ENCODE peak calls at places on chromosome 5, in four cellular contexts. Y, X, Q and J are unnamed samples.

GRCh38 chr5:1517838-1518237 is 5.9 kb downstream of the LPCAT1 start:
- DNase-seq in Q (no peak), Y (no peak), X (no peak), J (no peak)

GRCh38 chr5:150261231-150261630 is 28.3 kb downstream of the CAMK2A start:
- DNase-seq in Q (no peak), X (no peak), Y (peak), J (no peak)

GRCh38 chr5:32308951-32309350 is 3.8 kb downstream of the MTMR12 start:
- DNase-seq in Y (no peak), Q (no peak), X (no peak), J (no peak)

GRCh38 chr5:174053891-174054290 is 8.4 kb downstream of the NSG2 start:
- DNase-seq in X (no peak), Q (no peak), Y (no peak), J (no peak)

GRCh38 chr5:86979801-86980510 is 287.7 kb upstream of the RASA1 start:
- DNase-seq in Q (no peak), X (no peak), Y (peak), J (no peak)

GRCh38 chr5:68433921-68434879 is 218.6 kb downstream of the PIK3R1 start:
- DNase-seq in Q (peak), X (peak), Y (peak), J (peak)

GRCh38 chr5:174078416-174078815 is 32.9 kb downstream of the NSG2 start:
- DNase-seq in Y (peak), X (no peak), Q (no peak), J (no peak)

GRCh38 chr5:172274951-172275753 is 8.4 kb downstream of the UBTD2 start:
- DNase-seq in X (peak), Q (no peak), Y (no peak), J (no peak)

GRCh38 chr5:61995486-61995885 is 310.5 kb upstream of the KIF2A start:
- DNase-seq in X (no peak), Y (no peak), Q (no peak), J (no peak)

GRCh38 chr5:151040211-151040747 is 19.9 kb downstream of the GPX3 start:
- DNase-seq in Q (no peak), Y (peak), X (no peak), J (no peak)

GRCh38 chr5:57327934-57328333 is 154.1 kb downstream of the GPBP1 start:
- DNase-seq in X (no peak), Q (no peak), Y (peak), J (no peak)
- TF ChIP-seq FOXK2 in X (no peak), Q (no peak), Y (no peak), J (no peak)

GRCh38 chr5:103587185-103587748 is 24.7 kb upstream of the NUDT12 start:
- DNase-seq in X (no peak), Y (peak), Q (no peak), J (no peak)
- TF ChIP-seq FOXK2 in X (no peak), Y (no peak), Q (no peak), J (no peak)

DNA sequence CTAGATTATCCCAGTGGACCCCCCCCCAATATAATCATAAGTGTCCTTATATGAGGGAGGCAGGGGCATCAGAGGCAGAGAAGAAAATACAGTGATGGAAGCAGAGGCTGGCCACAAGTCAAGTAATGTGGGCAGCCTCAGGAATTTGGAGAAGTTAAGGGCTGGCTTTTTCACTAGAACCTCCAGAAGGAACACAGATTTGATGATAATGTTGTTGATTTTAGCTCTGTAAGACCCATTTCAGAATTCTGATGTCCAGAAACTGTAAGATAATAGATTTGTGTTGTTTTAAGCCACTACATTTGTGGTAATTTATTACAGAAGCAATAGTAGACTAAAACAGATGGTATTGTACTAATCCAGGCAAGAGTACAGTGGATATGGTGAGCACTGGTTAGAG is 36.3 kb upstream of the LRRTM2 start:
- DNase-seq in Q (no peak), Y (no peak), X (no peak), J (no peak)
- TF ChIP-seq FOXK2 in Q (no peak), Y (no peak), X (no peak), J (no peak)

GRCh38 chr5:167072225-167072624 is 1219.2 kb upstream of the WWC1 start:
- DNase-seq in Q (no peak), Y (no peak), X (no peak), J (no peak)
- TF ChIP-seq FOXK2 in Q (no peak), Y (no peak), X (no peak), J (no peak)

GRCh38 chr5:56688402-56688801 is 126.9 kb upstream of the MAP3K1 start:
- DNase-seq in Q (no peak), Y (no peak), X (no peak), J (no peak)
- TF ChIP-seq FOXK2 in Q (no peak), Y (no peak), X (no peak), J (no peak)

GRCh38 chr5:73691301-73691700 is 65.3 kb downstream of the ARHGEF28 start:
- DNase-seq in Y (no peak), X (no peak), Q (no peak), J (no peak)
- TF ChIP-seq FOXK2 in Y (no peak), X (no peak), Q (no peak), J (no peak)

GRCh38 chr5:168350315-168350714 is 58.9 kb downstream of the WWC1 start:
- DNase-seq in X (no peak), Y (no peak), Q (no peak), J (no peak)

GRCh38 chr5:168356592-168356991 is 65.1 kb downstream of the WWC1 start:
- DNase-seq in X (no peak), Q (no peak), Y (no peak), J (no peak)

GRCh38 chr5:168354397-168354796 is 63.0 kb downstream of the WWC1 start:
- DNase-seq in Q (no peak), X (no peak), Y (no peak), J (no peak)

GRCh38 chr5:168356171-168356570 is 64.7 kb downstream of the WWC1 start:
- DNase-seq in Y (no peak), Q (no peak), X (no peak), J (no peak)

DNA sequence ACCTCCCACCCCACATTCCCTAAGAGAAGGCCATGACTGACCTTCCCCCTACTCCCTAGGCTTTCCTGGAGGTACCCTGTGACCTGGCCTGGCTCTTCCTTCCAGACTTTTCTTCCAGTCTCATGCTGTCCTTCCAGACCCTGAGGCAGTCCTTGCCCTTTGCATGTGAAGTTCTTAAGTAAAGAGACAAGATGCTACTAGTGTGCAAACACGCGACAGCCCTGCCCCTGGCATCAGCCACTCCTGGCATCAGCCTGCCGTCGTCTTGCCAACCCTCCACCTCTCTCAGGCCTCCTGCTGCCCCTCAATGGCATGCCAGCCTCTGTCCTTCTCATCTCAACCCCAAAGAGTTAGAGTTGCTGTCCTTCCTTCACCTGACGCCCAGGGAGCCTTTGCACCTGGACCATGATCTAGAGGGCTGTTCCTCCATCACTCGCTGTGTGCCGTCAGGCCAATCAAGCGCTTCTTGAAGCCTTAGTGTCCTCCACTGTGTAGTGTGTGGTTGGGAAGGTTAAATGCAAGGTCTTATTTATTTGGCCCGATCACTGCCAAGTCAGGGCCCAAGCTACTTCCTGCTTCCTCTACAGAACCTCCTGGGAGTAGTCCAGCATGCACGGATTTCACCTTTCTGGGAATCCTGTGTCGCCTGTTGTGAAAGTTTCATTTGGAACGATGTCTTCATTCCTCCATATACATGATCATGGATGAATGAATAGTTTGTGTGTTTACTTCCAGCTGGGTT is 61.9 kb downstream of the WWC1 start:
- DNase-seq in Q (no peak), X (no peak), Y (no peak), J (no peak)
- TF ChIP-seq FOXK2 in Q (no peak), X (no peak), Y (no peak), J (no peak)

DNA sequence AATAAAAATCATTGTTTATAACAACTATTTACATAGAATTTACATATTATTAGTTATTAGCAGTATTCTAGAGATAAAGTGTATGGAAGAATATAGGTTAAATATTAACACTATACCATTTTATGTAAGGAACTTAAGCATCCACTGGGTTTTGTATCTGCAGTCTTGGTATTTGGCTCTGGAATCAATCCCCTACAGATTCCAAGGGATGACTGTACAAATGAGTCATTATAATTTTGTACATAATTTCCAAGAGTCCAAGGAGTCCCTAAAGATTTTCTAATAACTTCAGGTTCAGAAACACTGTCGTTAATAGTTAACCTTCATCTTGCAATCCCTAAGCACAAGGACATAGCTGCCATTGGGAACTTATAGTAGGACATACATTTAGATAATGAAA is 254.8 kb upstream of the PDE4D start:
- DNase-seq in Y (no peak), X (no peak), Q (no peak), J (no peak)
- TF ChIP-seq FOXK2 in Y (no peak), X (no peak), Q (no peak), J (no peak)

DNA sequence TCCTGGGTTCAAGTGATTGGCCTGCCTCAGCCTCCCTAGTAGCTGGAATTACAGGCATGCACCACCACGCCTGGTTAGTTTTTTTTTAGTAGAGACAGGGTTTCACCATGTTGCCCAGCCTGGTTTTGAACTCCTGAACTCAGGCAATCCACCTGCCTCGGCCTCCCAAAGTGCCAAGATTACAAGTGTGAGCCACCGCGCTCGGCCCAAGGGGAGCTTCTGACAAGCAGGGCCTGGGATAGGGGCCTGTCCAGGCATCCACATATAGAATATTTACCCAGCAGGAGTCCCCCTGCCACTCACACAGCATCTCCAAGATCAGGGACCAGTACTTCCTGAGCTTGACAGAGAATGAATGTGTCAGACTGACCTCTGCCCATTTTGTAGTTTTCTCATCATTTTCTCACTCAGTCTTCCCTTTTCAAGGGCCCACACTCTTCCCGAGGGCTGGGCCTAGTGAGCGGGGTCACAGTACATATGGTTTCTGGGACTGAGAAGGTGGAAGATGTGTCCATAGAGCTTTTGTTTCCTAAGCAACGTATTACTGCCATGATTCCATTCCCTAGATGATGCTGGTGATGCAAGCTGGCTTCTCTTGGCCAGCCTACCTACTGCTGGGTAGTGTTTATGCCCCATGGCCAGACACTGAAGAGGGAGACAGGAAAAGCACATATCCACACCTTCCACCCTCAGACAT is 9.9 kb downstream of the IRF1 start:
- DNase-seq in X (no peak), Y (no peak), Q (no peak), J (no peak)
- TF ChIP-seq FOXK2 in X (no peak), Y (no peak), Q (no peak), J (no peak)